ENCODE peak calls at places on chromosomes 12 and 14, in nine cellular contexts. I is T1000; T is NCI-H187 treated with DMSO at 0.1 percent for 48 hours; C is H7; B is NCI-H1092 treated with DMSO at 0.1 percent for 48 hours; D is activated T-cell treated with anti-CD3 and anti-CD28 coated beads, Interleukin-2, amount 50 U/mL, for 1 hour; N is hippocampal formation; J is mesothelial cell of epicardium; V is astrocyte of the spinal cord. Q is an unnamed sample.

GRCh38 chr14:104749111-104749649 is 3.8 kb upstream of the SIVA1 start:
- DNase-seq in I (no peak), T (no peak), C (peak; percentile 70), B (peak; percentile 32), D (no peak), N (peak; percentile 62), J (no peak), V (peak; percentile 26), Q (no peak)

GRCh38 chr12:120259418-120260202 is 5.9 kb downstream of the PXN start:
- DNase-seq in I (no peak), T (no peak), C (no peak), B (no peak), D (no peak), N (no peak), J (no peak), V (no peak), Q (no peak)

GRCh38 chr14:72479471-72479931 is 414.4 kb downstream of the DPF3 start:
- DNase-seq in I (no peak), T (no peak), C (peak; percentile 33), B (no peak), D (no peak), N (no peak), J (no peak), V (peak; percentile 13), Q (peak; percentile 25)

GRCh38 chr12:30691122-30691879 is 4.4 kb downstream of the IPO8 start:
- DNase-seq in I (no peak), T (no peak), C (no peak), B (no peak), D (no peak), N (no peak), J (no peak), V (peak; percentile 66), Q (no peak)

GRCh38 chr14:92676448-92677086 is 71.9 kb downstream of the LGMN start:
- DNase-seq in I (no peak), T (no peak), C (no peak), B (no peak), D (peak; percentile 15), N (no peak), J (no peak), V (no peak), Q (no peak)

GRCh38 chr12:45200497-45201043 is 15.3 kb upstream of the ANO6 start:
- DNase-seq in I (no peak), T (no peak), C (no peak), B (no peak), D (no peak), N (no peak), J (no peak), V (no peak), Q (no peak)

GRCh38 chr12:55658635-55659391 is 22.1 kb downstream of the OR10P1 start:
- DNase-seq in I (no peak), T (no peak), C (no peak), B (no peak), D (no peak), N (no peak), J (no peak), V (no peak), Q (no peak)

GRCh38 chr12:66603981-66604380 is 74.9 kb downstream of the GRIP1 start:
- DNase-seq in I (no peak), T (no peak), C (no peak), B (no peak), D (no peak), N (no peak), J (no peak), V (no peak), Q (no peak)

GRCh38 chr12:57479376-57480115 is at the start of gene ARHGAP9:
- DNase-seq in I (no peak), T (no peak), C (no peak), B (no peak), D (peak; percentile 67), N (no peak), J (no peak), V (no peak), Q (no peak)

GRCh38 chr14:54691525-54692260 is 124.8 kb downstream of the SAMD4A start:
- DNase-seq in I (no peak), T (peak; percentile 28), C (peak; percentile 58), B (peak; percentile 68), D (peak; percentile 49), N (peak; percentile 49), J (peak; percentile 75), V (peak; percentile 74), Q (peak; percentile 75)

GRCh38 chr14:71363961-71364360 is 456.7 kb downstream of the PCNX1 start:
- DNase-seq in I (no peak), T (no peak), C (no peak), B (no peak), D (no peak), N (no peak), J (no peak), V (peak; percentile 66), Q (no peak)

GRCh38 chr14:68979722-68980552 is 835 bp upstream of the ACTN1 start:
- DNase-seq in I (peak; percentile 73), T (peak; percentile 35), C (peak; percentile 87), B (peak; percentile 39), D (peak; percentile 25), N (no peak), J (no peak), V (peak; percentile 56), Q (peak; percentile 53)

GRCh38 chr14:89315493-89316456 is 101.3 kb downstream of the FOXN3 start:
- DNase-seq in I (no peak), T (no peak), C (no peak), B (no peak), D (no peak), N (no peak), J (no peak), V (no peak), Q (no peak)

GRCh38 chr12:113334786-113335539 is at the start of gene SLC8B1:
- DNase-seq in I (peak; percentile 71), T (no peak), C (peak; percentile 99), B (peak; percentile 17), D (peak; percentile 95), N (peak; percentile 66), J (peak; percentile 94), V (peak; percentile 79), Q (peak; percentile 87)

GRCh38 chr12:132904718-132905328 is 17.4 kb upstream of the CHFR start:
- DNase-seq in I (peak; percentile 70), T (no peak), C (peak; percentile 96), B (peak; percentile 4), D (peak; percentile 94), N (no peak), J (peak; percentile 52), V (peak; percentile 38), Q (peak; percentile 74)

GRCh38 chr12:49403887-49404517 is 36.7 kb downstream of the SPATS2 start:
- DNase-seq in I (no peak), T (no peak), C (no peak), B (no peak), D (no peak), N (no peak), J (no peak), V (no peak), Q (no peak)

GRCh38 chr12:108295631-108296030 is 43.5 kb downstream of the CMKLR1 start:
- DNase-seq in I (no peak), T (no peak), C (no peak), B (no peak), D (no peak), N (no peak), J (no peak), V (no peak), Q (peak; percentile 34)

GRCh38 chr12:73612571-73612970 is 925.1 kb upstream of the ATXN7L3B start:
- DNase-seq in I (no peak), T (no peak), C (no peak), B (no peak), D (no peak), N (no peak), J (no peak), V (no peak), Q (no peak)

GRCh38 chr12:18965210-18965609 is 164.3 kb upstream of the PLEKHA5 start:
- DNase-seq in I (no peak), T (no peak), C (no peak), B (no peak), D (no peak), N (no peak), J (no peak), V (no peak), Q (peak; percentile 12)